ENCODE peak calls at places on chromosomes 3 and 15, in seven cellular contexts. One of them, this sample, is unnamed.

GRCh38 chr3:126983653-126984390 is 907 bp downstream of the PLXNA1 start:
- DNase-seq in KG1: no peak
- DNase-seq in T-helper 2 cell treated with Interferon-gamma antibody and Interleukin-4, amounts not matched to agents 5 μg/mL and 100 μg/mL, for 36 hours: peak
- DNase-seq in Calu3: peak
- DNase-seq in stimulated activated effector memory CD8-positive, alpha-beta T cell treated with anti-CD3 and anti-CD28 coated beads, Interleukin-12 subunit alpha, Interleukin-12 subunit beta, amount 100 ng/mL, for 72 hours: peak
- DNase-seq in fibroblast of pulmonary artery: peak
- DNase-seq in activated CD8-positive, alpha-beta memory T cell treated with anti-CD3 and anti-CD28 coated beads for 4 hours: no peak
- DNase-seq in this sample: no peak

GRCh38 chr3:11168881-11169805 is 14.8 kb downstream of the HRH1 start:
- DNase-seq in KG1: no peak
- DNase-seq in T-helper 2 cell treated with Interferon-gamma antibody and Interleukin-4, amounts not matched to agents 5 μg/mL and 100 μg/mL, for 36 hours: no peak
- DNase-seq in Calu3: no peak
- DNase-seq in stimulated activated effector memory CD8-positive, alpha-beta T cell treated with anti-CD3 and anti-CD28 coated beads, Interleukin-12 subunit alpha, Interleukin-12 subunit beta, amount 100 ng/mL, for 72 hours: no peak
- DNase-seq in fibroblast of pulmonary artery: peak
- DNase-seq in activated CD8-positive, alpha-beta memory T cell treated with anti-CD3 and anti-CD28 coated beads for 4 hours: no peak
- DNase-seq in this sample: no peak

GRCh38 chr3:134312072-134312872 is 61.6 kb upstream of the RYK start:
- DNase-seq in KG1: no peak
- DNase-seq in T-helper 2 cell treated with Interferon-gamma antibody and Interleukin-4, amounts not matched to agents 5 μg/mL and 100 μg/mL, for 36 hours: no peak
- DNase-seq in Calu3: no peak
- DNase-seq in stimulated activated effector memory CD8-positive, alpha-beta T cell treated with anti-CD3 and anti-CD28 coated beads, Interleukin-12 subunit alpha, Interleukin-12 subunit beta, amount 100 ng/mL, for 72 hours: no peak
- DNase-seq in fibroblast of pulmonary artery: no peak
- DNase-seq in activated CD8-positive, alpha-beta memory T cell treated with anti-CD3 and anti-CD28 coated beads for 4 hours: no peak
- DNase-seq in this sample: no peak

GRCh38 chr3:29282431-29283296 is 1.8 kb downstream of the RBMS3 start:
- DNase-seq in KG1: no peak
- DNase-seq in T-helper 2 cell treated with Interferon-gamma antibody and Interleukin-4, amounts not matched to agents 5 μg/mL and 100 μg/mL, for 36 hours: no peak
- DNase-seq in Calu3: no peak
- DNase-seq in stimulated activated effector memory CD8-positive, alpha-beta T cell treated with anti-CD3 and anti-CD28 coated beads, Interleukin-12 subunit alpha, Interleukin-12 subunit beta, amount 100 ng/mL, for 72 hours: no peak
- DNase-seq in fibroblast of pulmonary artery: peak
- DNase-seq in activated CD8-positive, alpha-beta memory T cell treated with anti-CD3 and anti-CD28 coated beads for 4 hours: no peak
- DNase-seq in this sample: no peak

GRCh38 chr15:42727740-42728355 is 9.1 kb downstream of the CDAN1 start:
- DNase-seq in KG1: no peak
- DNase-seq in T-helper 2 cell treated with Interferon-gamma antibody and Interleukin-4, amounts not matched to agents 5 μg/mL and 100 μg/mL, for 36 hours: no peak
- DNase-seq in Calu3: no peak
- DNase-seq in stimulated activated effector memory CD8-positive, alpha-beta T cell treated with anti-CD3 and anti-CD28 coated beads, Interleukin-12 subunit alpha, Interleukin-12 subunit beta, amount 100 ng/mL, for 72 hours: no peak
- DNase-seq in fibroblast of pulmonary artery: no peak
- DNase-seq in activated CD8-positive, alpha-beta memory T cell treated with anti-CD3 and anti-CD28 coated beads for 4 hours: no peak
- DNase-seq in this sample: no peak

GRCh38 chr3:25679166-25679565 is 14.5 kb upstream of the TOP2B start:
- DNase-seq in KG1: no peak
- DNase-seq in T-helper 2 cell treated with Interferon-gamma antibody and Interleukin-4, amounts not matched to agents 5 μg/mL and 100 μg/mL, for 36 hours: no peak
- DNase-seq in Calu3: no peak
- DNase-seq in stimulated activated effector memory CD8-positive, alpha-beta T cell treated with anti-CD3 and anti-CD28 coated beads, Interleukin-12 subunit alpha, Interleukin-12 subunit beta, amount 100 ng/mL, for 72 hours: no peak
- DNase-seq in fibroblast of pulmonary artery: no peak
- DNase-seq in activated CD8-positive, alpha-beta memory T cell treated with anti-CD3 and anti-CD28 coated beads for 4 hours: no peak
- DNase-seq in this sample: no peak

GRCh38 chr15:75061272-75061671 is 37.9 kb downstream of the PPCDC start:
- DNase-seq in KG1: no peak
- DNase-seq in T-helper 2 cell treated with Interferon-gamma antibody and Interleukin-4, amounts not matched to agents 5 μg/mL and 100 μg/mL, for 36 hours: peak
- DNase-seq in Calu3: no peak
- DNase-seq in stimulated activated effector memory CD8-positive, alpha-beta T cell treated with anti-CD3 and anti-CD28 coated beads, Interleukin-12 subunit alpha, Interleukin-12 subunit beta, amount 100 ng/mL, for 72 hours: no peak
- DNase-seq in fibroblast of pulmonary artery: no peak
- DNase-seq in activated CD8-positive, alpha-beta memory T cell treated with anti-CD3 and anti-CD28 coated beads for 4 hours: no peak
- DNase-seq in this sample: no peak

GRCh38 chr15:56205061-56205876 is 38.4 kb downstream of the RFX7 start:
- DNase-seq in KG1: no peak
- DNase-seq in T-helper 2 cell treated with Interferon-gamma antibody and Interleukin-4, amounts not matched to agents 5 μg/mL and 100 μg/mL, for 36 hours: no peak
- DNase-seq in Calu3: no peak
- DNase-seq in stimulated activated effector memory CD8-positive, alpha-beta T cell treated with anti-CD3 and anti-CD28 coated beads, Interleukin-12 subunit alpha, Interleukin-12 subunit beta, amount 100 ng/mL, for 72 hours: no peak
- DNase-seq in fibroblast of pulmonary artery: peak
- DNase-seq in activated CD8-positive, alpha-beta memory T cell treated with anti-CD3 and anti-CD28 coated beads for 4 hours: no peak
- DNase-seq in this sample: no peak

GRCh38 chr3:39744746-39745145 is 64.7 kb upstream of the MYRIP start:
- DNase-seq in KG1: no peak
- DNase-seq in T-helper 2 cell treated with Interferon-gamma antibody and Interleukin-4, amounts not matched to agents 5 μg/mL and 100 μg/mL, for 36 hours: no peak
- DNase-seq in Calu3: no peak
- DNase-seq in stimulated activated effector memory CD8-positive, alpha-beta T cell treated with anti-CD3 and anti-CD28 coated beads, Interleukin-12 subunit alpha, Interleukin-12 subunit beta, amount 100 ng/mL, for 72 hours: no peak
- DNase-seq in fibroblast of pulmonary artery: no peak
- DNase-seq in activated CD8-positive, alpha-beta memory T cell treated with anti-CD3 and anti-CD28 coated beads for 4 hours: no peak
- DNase-seq in this sample: no peak

GRCh38 chr3:198071602-198072285 is 111.7 kb downstream of the LMLN start:
- DNase-seq in KG1: no peak
- DNase-seq in T-helper 2 cell treated with Interferon-gamma antibody and Interleukin-4, amounts not matched to agents 5 μg/mL and 100 μg/mL, for 36 hours: peak
- DNase-seq in Calu3: peak
- DNase-seq in stimulated activated effector memory CD8-positive, alpha-beta T cell treated with anti-CD3 and anti-CD28 coated beads, Interleukin-12 subunit alpha, Interleukin-12 subunit beta, amount 100 ng/mL, for 72 hours: peak
- DNase-seq in fibroblast of pulmonary artery: peak
- DNase-seq in activated CD8-positive, alpha-beta memory T cell treated with anti-CD3 and anti-CD28 coated beads for 4 hours: peak
- DNase-seq in this sample: no peak